ENCODE peak calls at places on chromosome 1, in five cellular contexts. B is upper lobe of left lung, X is K562, D is HepG2, P is GM12878. M is an unnamed sample.

GRCh38 chr1:16409536-16410152 is 27.6 kb downstream of the SPATA21 start:
- ATAC-seq in B (peak; percentile 11), X (peak; percentile 54), D (peak; percentile 73), P (no peak), M (no peak)

GRCh38 chr1:97901017-97901658 is 19.7 kb downstream of the DPYD start:
- ATAC-seq in B (peak; percentile 85), X (no peak), D (no peak), P (no peak), M (peak; percentile 51)

GRCh38 chr1:24709748-24710416 is 35.4 kb upstream of the CLIC4 start:
- ATAC-seq in B (no peak), X (no peak), D (no peak), P (no peak), M (no peak)

GRCh38 chr1:167152192-167152876 is 58.5 kb downstream of the STYXL2 start:
- ATAC-seq in B (no peak), X (peak; percentile 63), D (no peak), P (peak; percentile 27), M (no peak)

GRCh38 chr1:179812501-179813292 is 64.9 kb downstream of the TOR1AIP2 start:
- ATAC-seq in B (no peak), X (no peak), D (no peak), P (no peak), M (no peak)

GRCh38 chr1:68196676-68197075 is 35.6 kb downstream of the WLS start:
- ATAC-seq in B (no peak), X (no peak), D (no peak), P (no peak), M (no peak)

GRCh38 chr1:44661786-44662682 is 12.2 kb downstream of the TMEM53 start:
- ATAC-seq in B (no peak), X (no peak), D (peak; percentile 65), P (no peak), M (no peak)

GRCh38 chr1:204858381-204858821 is 12.3 kb upstream of the NFASC start:
- ATAC-seq in B (no peak), X (no peak), D (no peak), P (no peak), M (no peak)

GRCh38 chr1:21532496-21532895 is 23.3 kb downstream of the ALPL start:
- ATAC-seq in B (no peak), X (no peak), D (no peak), P (no peak), M (no peak)

GRCh38 chr1:220875233-220875632 is 4.0 kb upstream of the HLX start:
- ATAC-seq in B (no peak), X (no peak), D (no peak), P (no peak), M (no peak)

GRCh38 chr1:165696625-165697100 is 1.7 kb downstream of the ALDH9A1 start:
- ATAC-seq in B (peak; percentile 61), X (no peak), D (no peak), P (no peak), M (peak; percentile 60)

GRCh38 chr1:54499097-54500029 is 48.7 kb upstream of the ACOT11 start:
- ATAC-seq in B (peak; percentile 65), X (peak; percentile 79), D (peak; percentile 86), P (peak; percentile 52), M (peak; percentile 81)

GRCh38 chr1:86156571-86157455 is at the start of gene COL24A1:
- ATAC-seq in B (peak; percentile 70), X (peak; percentile 67), D (peak; percentile 55), P (peak; percentile 19), M (peak; percentile 45)

GRCh38 chr1:181094402-181094801 is 5.9 kb downstream of the IER5 start:
- ATAC-seq in B (no peak), X (no peak), D (no peak), P (no peak), M (no peak)

GRCh38 chr1:33228935-33229487 is 27.3 kb upstream of the ZNF362 start:
- ATAC-seq in B (peak; percentile 71), X (no peak), D (no peak), P (no peak), M (peak; percentile 63)

GRCh38 chr1:226372885-226373284 is 35.0 kb downstream of the PARP1 start:
- ATAC-seq in B (no peak), X (no peak), D (no peak), P (no peak), M (no peak)

GRCh38 chr1:113170519-113170918 is 97.5 kb downstream of the LRIG2 start:
- ATAC-seq in B (no peak), X (no peak), D (no peak), P (peak; percentile 72), M (no peak)

GRCh38 chr1:45684402-45684801 is 1.9 kb downstream of the GPBP1L1 start:
- ATAC-seq in B (no peak), X (no peak), D (no peak), P (no peak), M (no peak)

GRCh38 chr1:45686081-45687013 is at the start of gene GPBP1L1:
- ATAC-seq in B (peak; percentile 95), X (peak; percentile 86), D (peak; percentile 81), P (peak; percentile 81), M (peak; percentile 90)

GRCh38 chr1:45687014-45687752 is 798 bp upstream of the TMEM69 start:
- ATAC-seq in B (peak; percentile 96), X (peak; percentile 91), D (peak; percentile 94), P (peak; percentile 90), M (peak; percentile 97)

GRCh38 chr1:45685308-45686080 is 839 bp downstream of the GPBP1L1 start:
- ATAC-seq in B (no peak), X (no peak), D (no peak), P (no peak), M (no peak)

DNA sequence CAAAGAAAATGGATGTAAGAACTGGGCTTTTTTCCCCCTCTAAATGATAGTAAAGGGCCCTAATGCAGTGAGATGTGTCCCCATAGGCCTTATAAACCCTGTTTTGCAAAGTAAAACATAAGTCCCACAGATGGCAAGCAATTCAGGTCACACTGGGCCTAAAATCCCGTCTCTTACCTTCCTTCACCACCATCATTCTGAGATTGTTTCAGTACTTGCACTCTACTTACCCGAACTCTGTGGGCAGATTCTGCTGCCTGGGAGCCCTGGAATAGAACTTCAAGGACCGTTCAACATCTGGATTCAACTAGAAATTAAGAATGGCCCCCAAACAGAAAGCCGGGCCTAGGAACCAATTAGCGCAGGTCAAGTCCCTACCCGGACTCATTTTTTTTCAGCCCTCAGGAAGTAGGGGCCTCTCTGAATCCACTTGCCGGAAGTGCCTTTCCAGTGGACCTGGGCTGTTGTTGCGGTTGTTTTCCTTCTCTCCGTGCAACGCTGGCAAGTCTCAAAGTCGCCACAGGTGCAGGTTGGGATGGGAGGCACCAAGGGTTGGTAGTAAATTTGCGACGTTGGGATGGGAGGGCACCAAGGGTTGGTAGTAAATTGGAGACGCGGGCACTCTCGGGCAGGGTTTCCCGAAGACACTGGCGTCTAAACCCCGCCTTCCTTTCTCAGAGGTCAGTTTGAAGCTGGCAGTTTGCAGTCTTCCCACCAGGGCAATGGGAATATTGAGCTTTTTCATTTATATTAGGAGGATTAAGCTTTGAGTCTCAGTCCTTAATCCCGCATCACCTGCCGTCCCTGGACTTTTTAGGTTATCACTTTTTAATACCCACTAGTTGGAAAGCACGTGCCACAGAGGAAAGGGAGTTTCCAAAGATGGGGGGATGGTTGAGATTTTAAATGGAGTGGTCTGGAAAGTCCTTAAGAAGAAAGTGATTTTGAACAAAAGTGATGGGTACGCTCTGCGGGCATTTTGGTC is at the start of gene TMEM69:
- ATAC-seq in B (peak; percentile 81), X (peak; percentile 28), D (peak; percentile 61), P (peak; percentile 41), M (peak; percentile 25)
- TF ChIP-seq POLR2A in B (no peak), X (peak; percentile 88), D (peak; percentile 81), P (peak; percentile 73), M (peak; percentile 43)

DNA sequence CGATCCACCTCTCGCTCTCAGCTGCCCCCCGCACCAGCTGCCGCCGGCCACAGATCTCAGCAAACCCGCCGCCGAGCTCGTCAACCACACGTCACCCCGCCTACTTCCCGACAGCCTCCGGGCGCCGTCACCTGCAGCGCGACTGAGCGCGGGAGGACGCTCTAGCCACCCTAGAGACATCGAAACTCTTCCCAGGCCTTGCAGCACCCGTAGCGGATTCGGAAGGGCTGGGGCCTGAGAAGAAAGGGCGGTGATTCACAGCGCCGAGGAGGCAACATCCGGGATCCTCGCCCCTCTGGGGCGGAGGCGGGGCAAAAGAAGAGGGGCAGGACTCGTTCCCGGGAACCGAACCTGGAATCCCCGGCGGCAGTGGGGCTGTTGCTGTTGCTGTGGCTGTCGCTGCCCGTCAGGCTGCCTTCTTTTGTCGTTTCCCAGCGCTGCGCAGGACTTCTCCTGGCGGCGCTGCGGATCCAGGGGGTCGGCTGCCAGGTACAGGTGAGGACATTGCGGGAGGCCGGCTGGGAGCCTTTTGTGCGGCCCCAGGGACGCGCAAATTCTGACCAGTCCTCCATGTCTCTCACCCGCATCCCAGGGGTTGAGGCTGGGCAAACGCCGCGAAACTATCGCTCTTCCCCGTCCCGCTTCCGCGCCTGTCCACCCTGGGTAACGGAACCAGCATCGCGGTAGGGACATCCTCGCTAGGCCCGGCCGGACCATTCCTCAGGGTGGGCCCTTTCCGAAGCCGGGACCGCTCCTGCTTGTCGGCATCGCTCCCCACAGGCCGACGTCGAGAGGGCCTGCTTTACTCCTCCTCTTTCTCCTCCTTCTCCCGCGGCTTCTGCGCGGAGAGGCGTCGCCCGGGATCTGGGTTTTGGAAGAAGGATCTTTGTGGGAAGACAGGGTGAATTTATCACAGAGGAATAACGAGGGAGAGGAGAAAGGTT is at the start of the genes RO60 and UCHL5:
- ATAC-seq in B (peak; percentile 97), X (peak; percentile 87), D (peak; percentile 96), P (peak; percentile 89), M (peak; percentile 98)
- TF ChIP-seq EP300 in B (no peak), X (peak; percentile 65), D (peak; percentile 32), P (peak; percentile 38), M (no peak)

DNA sequence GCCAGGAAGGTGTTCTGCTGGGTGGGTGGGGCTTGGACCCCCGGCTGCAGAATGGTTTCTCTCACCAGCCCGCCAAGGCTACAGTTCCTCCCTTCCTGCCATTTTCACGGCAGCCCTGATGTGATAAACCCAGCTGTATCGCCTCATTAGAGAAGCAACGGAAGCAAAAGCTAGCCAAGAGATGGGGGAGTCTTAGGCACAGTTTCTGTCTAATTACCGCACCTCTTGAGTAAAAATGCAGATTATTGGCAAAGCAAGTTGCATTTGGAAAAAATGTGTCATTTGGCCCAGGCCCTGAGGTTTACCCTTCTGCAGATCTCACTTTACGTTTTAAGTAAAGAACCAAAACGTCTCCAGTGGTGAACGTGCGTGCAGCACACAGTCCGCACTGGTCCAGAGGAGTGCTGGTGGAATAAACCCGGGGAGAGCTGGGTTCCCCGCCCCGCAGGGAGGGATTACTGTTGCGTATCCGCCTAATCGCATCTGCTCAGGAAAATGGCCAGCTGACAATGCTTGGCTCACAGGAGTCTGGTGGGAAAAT is 109.9 kb downstream of the GALNT2 start:
- ATAC-seq in B (peak; percentile 92), X (peak; percentile 95), D (no peak), P (no peak), M (peak; percentile 88)
- TF ChIP-seq POLR2AphosphoS5 in B (no peak), X (no peak), D (no peak), P (no peak), M (no peak)

DNA sequence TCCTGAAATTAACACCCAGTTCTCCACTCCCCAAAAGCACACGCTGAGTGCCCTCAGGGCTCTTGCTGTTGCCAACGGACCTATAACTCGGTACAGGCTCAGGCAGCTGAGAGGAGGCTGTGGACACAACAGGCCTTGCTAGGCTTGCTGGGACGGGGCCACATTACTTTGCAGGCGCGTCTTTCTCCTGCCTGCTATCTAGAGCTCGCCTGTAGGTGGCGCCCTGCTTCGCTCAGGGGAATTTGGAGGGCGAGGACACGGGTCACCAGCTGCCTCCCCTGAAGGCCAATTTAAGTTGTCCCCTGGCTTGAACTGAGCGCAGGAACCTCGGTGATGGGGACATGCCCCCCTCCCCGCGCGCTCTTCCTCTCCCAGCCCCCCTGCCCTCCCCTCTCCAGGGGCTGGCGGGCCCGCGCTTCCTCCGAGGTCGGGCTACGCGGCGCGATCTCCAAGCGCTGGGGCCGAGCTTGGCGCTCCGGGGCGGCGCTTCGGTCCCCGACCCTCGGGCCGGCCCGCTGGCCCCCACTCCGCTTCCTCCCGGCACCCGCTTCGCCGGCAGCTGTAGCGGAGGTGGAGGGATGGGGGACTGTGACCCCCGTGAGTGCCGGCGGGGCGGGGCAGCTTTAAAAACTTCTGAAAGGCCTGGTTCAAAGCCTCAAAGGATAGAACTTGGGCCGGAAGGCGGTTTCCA is 32.4 kb upstream of the NFIA start:
- ATAC-seq in B (peak; percentile 95), X (peak; percentile 70), D (peak; percentile 80), P (peak; percentile 89), M (peak; percentile 82)
- TF ChIP-seq POLR2A in B (no peak), X (peak; percentile 58), D (no peak), P (no peak), M (peak; percentile 48)

M was measured in gastroesophageal sphincter.